ENCODE peak calls at places on chromosomes 1 and 21, in ten cellular contexts. Q is glutamatergic neuron; K is activated T-helper 1 cell treated with anti-CD3 and anti-CD28 coated beads, Interleukin-2, amount 50 U/mL, for 16 hours; Y is kidney tubule cell; H is tibial nerve; S is ELF-1; B is fibroblast of villous mesenchyme; W is foreskin keratinocyte; X is aorta; Z is germinal center. V is an unnamed sample.
A peak's percentile ranks its signal among the peaks of the same experiment; 100 is the strongest.

GRCh38 chr1:201229771-201230635 is 39.4 kb downstream of the IGFN1 start:
- DNase-seq in K (no peak), Q (no peak), Y (peak; percentile 48), W (peak; percentile 63), H (no peak), X (no peak), B (no peak), Z (no peak), S (peak; percentile 61), V (no peak)

GRCh38 chr1:61012365-61012764 is 70.0 kb upstream of the NFIA start:
- DNase-seq in B (peak; percentile 16), Z (no peak), Y (no peak), Q (no peak), K (no peak), H (no peak), W (no peak), S (no peak), X (no peak), V (no peak)

GRCh38 chr1:43454270-43455011 is 710 bp upstream of the HYI start:
- DNase-seq in S (peak; percentile 82), H (peak; percentile 65), Y (peak; percentile 92), Q (peak; percentile 70), B (peak; percentile 82), W (peak; percentile 91), X (peak; percentile 83), Z (peak; percentile 93), K (no peak), V (no peak)

GRCh38 chr1:237932806-237933205 is 42.1 kb upstream of the ZP4 start:
- DNase-seq in Q (no peak), W (peak; percentile 96), Y (peak; percentile 56), X (no peak), B (no peak), H (no peak), K (no peak), S (no peak), Z (no peak), V (no peak)

GRCh38 chr1:41902669-41903068 is 16.1 kb downstream of the HIVEP3 start:
- DNase-seq in Z (no peak), B (peak; percentile 23), Q (no peak), W (no peak), X (no peak), S (no peak), K (no peak), H (no peak), Y (no peak), V (no peak)

GRCh38 chr21:39022035-39022900 is 161.0 kb downstream of the PSMG1 start:
- DNase-seq in W (no peak), S (no peak), Z (no peak), Q (no peak), H (no peak), X (no peak), B (no peak), K (no peak), Y (no peak), V (no peak)

GRCh38 chr21:42084079-42084478 is 13.0 kb downstream of the UMODL1 start:
- DNase-seq in Y (no peak), S (no peak), X (no peak), H (no peak), Z (no peak), B (no peak), K (no peak), W (no peak), Q (no peak), V (no peak)

GRCh38 chr21:17542371-17542992 is 29.6 kb downstream of the CXADR start:
- DNase-seq in X (no peak), W (no peak), Y (no peak), K (no peak), S (no peak), Z (no peak), B (peak; percentile 39), Q (no peak), H (no peak), V (no peak)

GRCh38 chr1:153652795-153653507 is 5.6 kb upstream of the SNAPIN start:
- DNase-seq in B (no peak), W (peak; percentile 73), K (no peak), H (no peak), S (no peak), Y (peak; percentile 91), Q (no peak), Z (no peak), X (no peak), V (no peak)

GRCh38 chr1:26317143-26317542 is 615 bp upstream of the CD52 start:
- DNase-seq in B (no peak), Z (peak; percentile 28), K (no peak), S (no peak), X (no peak), Y (no peak), H (no peak), Q (no peak), W (no peak), V (no peak)

V was measured in activated gamma-delta T cell.